ENCODE peak calls at places on chromosomes 2 and 18, in four cellular contexts. A is heart right ventricle, D is adipocyte, V is uterus. T is an unnamed sample.
A peak's percentile ranks its signal among the peaks of the same experiment; 100 is the strongest.

GRCh38 chr2:69466728-69467127 is 29.5 kb upstream of the NFU1 start:
- DNase-seq in A (no peak), D (no peak), V (no peak), T (no peak)

GRCh38 chr2:23559561-23560239 is 174.7 kb downstream of the KLHL29 start:
- DNase-seq in A (no peak), D (no peak), V (no peak), T (no peak)

GRCh38 chr2:81195017-81195773 is 890.6 kb upstream of the LRRTM1 start:
- DNase-seq in A (no peak), D (no peak), V (no peak), T (peak; percentile 35)

GRCh38 chr2:106953236-106953635 is 67.3 kb upstream of the ST6GAL2 start:
- DNase-seq in A (no peak), D (no peak), V (no peak), T (no peak)

GRCh38 chr18:77376043-77376732 is 126.5 kb downstream of the GALR1 start:
- DNase-seq in A (no peak), D (no peak), V (no peak), T (no peak)

GRCh38 chr2:24971300-24971549 is 530 bp downstream of the DNAJC27 start:
- DNase-seq in A (no peak), D (no peak), V (no peak), T (no peak)

GRCh38 chr18:5304232-5304631 is 8.7 kb upstream of the ZBTB14 start:
- DNase-seq in A (no peak), D (no peak), V (no peak), T (no peak)

GRCh38 chr2:46590319-46590718 is 111.0 kb downstream of the TMEM247 start:
- DNase-seq in A (no peak), D (no peak), V (no peak), T (no peak)

GRCh38 chr2:96144481-96145027 is 686 bp downstream of the DUSP2 start:
- DNase-seq in A (no peak), D (no peak), V (no peak), T (no peak)

GRCh38 chr2:220935789-220936321 is 636.2 kb downstream of the EPHA4 start:
- DNase-seq in A (no peak), D (no peak), V (no peak), T (no peak)

GRCh38 chr2:130390460-130391057 is 34.7 kb downstream of the PTPN18 start:
- DNase-seq in A (peak; percentile 36), D (no peak), V (no peak), T (no peak)

GRCh38 chr2:9692392-9693137 is 61.8 kb upstream of the YWHAQ start:
- DNase-seq in A (no peak), D (no peak), V (no peak), T (no peak)

GRCh38 chr2:45919711-45920111 is 268.2 kb downstream of the PRKCE start:
- DNase-seq in A (no peak), D (no peak), V (no peak), T (no peak)

GRCh38 chr2:193627187-193627917 is 1432.6 kb upstream of the TMEFF2 start:
- DNase-seq in A (no peak), D (no peak), V (no peak), T (no peak)

GRCh38 chr2:1595274-1595673 is 149.0 kb downstream of the PXDN start:
- DNase-seq in A (no peak), D (no peak), V (no peak), T (no peak)

GRCh38 chr2:72367530-72368225 is 220.0 kb upstream of the CYP26B1 start:
- DNase-seq in A (peak; percentile 61), D (peak; percentile 97), V (no peak), T (peak; percentile 64)

DNA sequence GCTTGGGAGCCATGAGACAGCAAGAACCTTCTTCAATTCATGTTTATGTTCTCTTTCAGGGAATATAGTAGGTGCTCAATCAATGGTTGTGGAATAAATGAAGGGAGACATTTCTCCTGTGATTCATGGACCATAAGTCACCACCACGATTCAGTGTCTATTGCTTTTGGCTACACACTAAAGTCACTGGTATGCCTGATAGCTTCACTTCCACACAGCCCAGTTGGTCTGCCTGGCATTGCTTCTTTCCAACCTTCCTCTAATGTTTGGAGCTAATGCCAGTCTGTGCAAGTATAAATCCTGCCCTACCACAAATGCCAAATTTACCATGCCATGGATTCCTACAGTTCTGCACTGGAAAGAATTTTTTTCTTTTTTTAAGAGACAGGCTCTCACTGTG is 1.3 kb upstream of the CXCR1 start:
- DNase-seq in A (no peak), D (no peak), V (no peak), T (no peak)
- H3K4me1 ChIP-seq in A (no peaks in the 10 kb centered on the region), D (peaks cover 18% of the 10 kb centered on the region), V (no peaks in the 10 kb centered on the region), T (no peaks in the 10 kb centered on the region)

GRCh38 chr2:120176526-120176925 is 46.7 kb downstream of the TMEM185B start:
- DNase-seq in A (no peak), D (no peak), V (no peak), T (no peak)

GRCh38 chr2:120182019-120182560 is 41.1 kb downstream of the TMEM185B start:
- DNase-seq in A (no peak), D (no peak), V (no peak), T (no peak)

GRCh38 chr2:120177973-120178372 is 45.2 kb downstream of the TMEM185B start:
- DNase-seq in A (no peak), D (no peak), V (no peak), T (no peak)

GRCh38 chr2:120177011-120177621 is 46.1 kb downstream of the TMEM185B start:
- DNase-seq in A (peak; percentile 8), D (no peak), V (no peak), T (no peak)

GRCh38 chr2:120180066-120180465 is 43.1 kb downstream of the TMEM185B start:
- DNase-seq in A (no peak), D (no peak), V (no peak), T (no peak)
- H3K4me3 ChIP-seq in A (no peak overlapping the region), D (no peak overlapping the region), V (no peak overlapping the region), T (no peak overlapping the region)

DNA sequence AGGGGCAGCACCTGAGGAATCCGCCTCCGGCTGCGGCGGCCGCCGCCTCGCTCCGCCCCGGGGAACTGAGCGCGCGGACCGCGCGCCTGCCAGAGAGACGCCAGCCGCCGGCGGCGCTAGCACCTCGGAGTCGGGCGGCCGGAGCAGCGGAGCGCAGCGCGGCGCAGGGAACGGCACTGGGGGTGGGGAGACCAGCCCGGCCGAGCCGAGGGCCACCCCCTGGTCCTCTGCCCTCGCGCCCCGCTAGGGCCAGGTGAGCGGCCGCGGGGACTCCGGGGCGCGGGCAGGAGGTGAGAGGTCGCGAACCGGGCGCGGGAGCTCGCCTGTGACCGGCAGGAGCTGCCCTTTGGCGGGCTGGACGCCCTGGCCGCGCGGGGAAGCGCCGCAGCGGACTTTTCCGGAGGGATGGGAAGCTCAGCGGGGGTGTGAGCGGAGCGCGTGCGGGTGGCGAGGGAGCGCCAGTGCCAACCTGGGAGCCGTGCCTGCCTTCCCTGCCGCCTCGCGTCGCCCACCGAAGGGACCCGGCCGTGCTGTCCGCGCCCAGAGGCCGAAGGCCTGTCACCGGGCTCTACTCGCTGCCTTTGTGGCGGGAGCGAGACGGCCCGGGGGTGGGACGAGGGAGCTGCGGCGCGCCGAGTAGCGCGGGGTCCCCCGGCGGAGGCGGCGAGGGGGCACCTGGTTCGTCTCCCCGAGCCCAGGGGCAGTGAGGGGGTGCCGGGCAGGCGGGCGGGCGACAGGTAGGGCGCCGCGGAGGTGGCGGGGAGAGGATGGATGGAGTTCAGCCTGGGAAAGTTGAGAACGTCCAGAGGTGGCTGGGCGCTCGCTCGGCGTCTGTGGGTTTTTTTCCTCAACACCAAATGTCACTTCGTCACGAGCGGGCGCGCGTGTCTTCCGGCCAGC is at the start of gene GREB1L:
- DNase-seq in A (peak; percentile 42), D (peak; percentile 89), V (no peak), T (peak; percentile 48)
- H3K4me1 ChIP-seq in A (peaks cover 17% of the 10 kb centered on the region), D (peaks cover 5% of the 10 kb centered on the region), V (no peaks in the 10 kb centered on the region), T (peaks cover 10% of the 10 kb centered on the region)

DNA sequence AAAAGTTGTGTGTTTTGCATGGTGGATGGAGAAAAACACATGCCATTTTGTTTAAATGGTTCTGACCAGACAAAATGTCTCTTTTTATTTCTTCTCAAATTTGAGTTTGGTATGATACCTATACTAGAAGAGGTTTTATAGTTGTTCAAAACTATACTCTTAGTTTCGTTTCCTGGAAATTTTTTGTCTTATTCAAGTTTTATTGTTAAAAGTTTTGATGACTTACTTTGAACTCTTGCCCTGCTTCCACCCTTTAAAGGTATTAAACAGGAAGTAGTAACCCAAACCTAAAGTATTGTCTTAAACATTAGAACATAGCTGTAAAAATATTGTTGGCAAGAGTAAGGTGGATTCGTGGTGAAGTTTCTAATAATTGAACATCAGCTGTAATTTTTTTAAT is 98.2 kb downstream of the BABAM2 start:
- DNase-seq in A (no peak), D (no peak), V (no peak), T (no peak)
- H3K4me3 ChIP-seq in A (no peak overlapping the region), D (no peak overlapping the region), V (no peak overlapping the region), T (no peak overlapping the region)

GRCh38 chr18:55419132-55419938 is 168.7 kb downstream of the TCF4 start:
- DNase-seq in A (no peak), D (no peak), V (no peak), T (no peak)
- H3K4me1 ChIP-seq in A (peaks cover 59% of the 10 kb centered on the region), D (peaks cover 43% of the 10 kb centered on the region), V (no peaks in the 10 kb centered on the region), T (peaks cover 20% of the 10 kb centered on the region)

GRCh38 chr2:121561617-121562268 is 31.1 kb downstream of the RNU4ATAC start:
- DNase-seq in A (no peak), D (peak; percentile 68), V (no peak), T (peak; percentile 28)
- H3K4me3 ChIP-seq in A (no peak overlapping the region), D (no peak overlapping the region), V (no peak overlapping the region), T (no peak overlapping the region)

DNA sequence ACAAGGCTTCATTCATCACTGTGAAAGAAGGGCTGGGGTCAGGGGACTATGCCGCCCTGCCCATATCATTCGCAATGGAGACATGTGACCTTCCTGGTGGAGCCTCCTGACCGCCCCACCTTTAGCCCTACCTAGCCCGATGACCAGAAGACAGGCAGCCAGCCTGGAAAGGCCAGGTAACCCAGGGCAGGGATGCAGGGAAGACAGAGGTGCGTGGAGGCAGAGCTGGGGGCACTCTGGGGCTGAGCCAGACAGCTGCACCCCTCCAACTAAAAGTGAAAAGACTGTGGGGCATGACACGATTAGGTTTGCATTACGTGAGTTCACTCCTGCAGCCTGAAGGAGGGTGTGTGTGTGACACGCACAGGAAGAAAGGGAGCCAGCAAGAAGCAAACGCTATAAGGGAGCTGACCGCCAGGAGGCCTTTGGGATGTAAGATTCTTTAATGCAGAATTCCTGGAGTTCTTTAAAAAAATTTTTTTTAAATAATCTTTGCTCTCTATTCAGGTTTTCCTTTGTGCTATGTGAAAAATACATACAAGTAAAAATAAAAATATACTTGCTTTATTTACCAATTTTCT is 3.7 kb upstream of the HES6 start:
- DNase-seq in A (no peak), D (no peak), V (no peak), T (no peak)
- H3K4me1 ChIP-seq in A (peaks cover 33% of the 10 kb centered on the region), D (peaks cover 22% of the 10 kb centered on the region), V (peaks cover 11% of the 10 kb centered on the region), T (peaks cover 15% of the 10 kb centered on the region)